ENCODE peak calls at places on chromosomes 6 and 20, in eight cellular contexts. One of them, this sample, is unnamed.

GRCh38 chr6:96465321-96465903 is 56.2 kb upstream of the UFL1 start:
- DNase-seq in psoas muscle: no peak
- DNase-seq in breast epithelium: no peak
- DNase-seq in prostate gland: no peak
- DNase-seq in DND-41: no peak
- DNase-seq in cardiac muscle cell: no peak
- DNase-seq in osteoblast: no peak
- DNase-seq in ascending aorta: no peak
- DNase-seq in this sample: no peak

GRCh38 chr6:24719125-24719931 is at the start of gene C6orf62:
- DNase-seq in psoas muscle: peak; percentile 58
- DNase-seq in breast epithelium: no peak
- DNase-seq in prostate gland: no peak
- DNase-seq in DND-41: peak; percentile 43
- DNase-seq in cardiac muscle cell: peak; percentile 36
- DNase-seq in osteoblast: peak; percentile 68
- DNase-seq in ascending aorta: no peak
- DNase-seq in this sample: no peak

GRCh38 chr6:25968769-25969168 is 6.2 kb downstream of the TRIM38 start:
- DNase-seq in psoas muscle: no peak
- DNase-seq in breast epithelium: no peak
- DNase-seq in prostate gland: no peak
- DNase-seq in DND-41: no peak
- DNase-seq in cardiac muscle cell: no peak
- DNase-seq in osteoblast: no peak
- DNase-seq in ascending aorta: no peak
- DNase-seq in this sample: no peak

GRCh38 chr6:158487495-158487894 is 72.4 kb upstream of the TMEM181 start:
- DNase-seq in psoas muscle: no peak
- DNase-seq in breast epithelium: no peak
- DNase-seq in prostate gland: no peak
- DNase-seq in DND-41: no peak
- DNase-seq in cardiac muscle cell: no peak
- DNase-seq in osteoblast: no peak
- DNase-seq in ascending aorta: no peak
- DNase-seq in this sample: no peak

GRCh38 chr6:470051-470900 is 78.7 kb downstream of the IRF4 start:
- DNase-seq in psoas muscle: no peak
- DNase-seq in breast epithelium: no peak
- DNase-seq in prostate gland: no peak
- DNase-seq in DND-41: no peak
- DNase-seq in cardiac muscle cell: no peak
- DNase-seq in osteoblast: no peak
- DNase-seq in ascending aorta: no peak
- DNase-seq in this sample: no peak

GRCh38 chr20:46156065-46156464 is 38.0 kb downstream of the CD40 start:
- DNase-seq in psoas muscle: no peak
- DNase-seq in breast epithelium: no peak
- DNase-seq in prostate gland: no peak
- DNase-seq in DND-41: no peak
- DNase-seq in cardiac muscle cell: no peak
- DNase-seq in osteoblast: no peak
- DNase-seq in ascending aorta: no peak
- DNase-seq in this sample: no peak

GRCh38 chr6:67047996-67048395 is 1341.0 kb upstream of the EYS start:
- DNase-seq in psoas muscle: no peak
- DNase-seq in breast epithelium: no peak
- DNase-seq in prostate gland: no peak
- DNase-seq in DND-41: no peak
- DNase-seq in cardiac muscle cell: no peak
- DNase-seq in osteoblast: no peak
- DNase-seq in ascending aorta: no peak
- DNase-seq in this sample: no peak

GRCh38 chr20:33751775-33752174 is 20.0 kb downstream of the ZNF341 start:
- DNase-seq in psoas muscle: no peak
- DNase-seq in breast epithelium: no peak
- DNase-seq in prostate gland: no peak
- DNase-seq in DND-41: no peak
- DNase-seq in cardiac muscle cell: no peak
- DNase-seq in osteoblast: no peak
- DNase-seq in ascending aorta: no peak
- DNase-seq in this sample: no peak

GRCh38 chr6:140043357-140043756 is 668.9 kb upstream of the CITED2 start:
- DNase-seq in psoas muscle: no peak
- DNase-seq in breast epithelium: no peak
- DNase-seq in prostate gland: no peak
- DNase-seq in DND-41: no peak
- DNase-seq in cardiac muscle cell: no peak
- DNase-seq in osteoblast: peak; percentile 18
- DNase-seq in ascending aorta: no peak
- DNase-seq in this sample: no peak

GRCh38 chr6:137099689-137100398 is 55.1 kb upstream of the IL20RA start:
- DNase-seq in psoas muscle: no peak
- DNase-seq in breast epithelium: no peak
- DNase-seq in prostate gland: no peak
- DNase-seq in DND-41: no peak
- DNase-seq in cardiac muscle cell: no peak
- DNase-seq in osteoblast: no peak
- DNase-seq in ascending aorta: no peak
- DNase-seq in this sample: no peak

GRCh38 chr6:45500924-45501816 is 123.4 kb upstream of the SUPT3H start:
- DNase-seq in psoas muscle: no peak
- DNase-seq in breast epithelium: no peak
- DNase-seq in prostate gland: no peak
- DNase-seq in DND-41: no peak
- DNase-seq in cardiac muscle cell: no peak
- DNase-seq in osteoblast: no peak
- DNase-seq in ascending aorta: no peak
- DNase-seq in this sample: no peak

GRCh38 chr6:135230702-135231468 is 49.8 kb downstream of the MYB start:
- DNase-seq in psoas muscle: no peak
- DNase-seq in breast epithelium: no peak
- DNase-seq in prostate gland: no peak
- DNase-seq in DND-41: no peak
- DNase-seq in cardiac muscle cell: no peak
- DNase-seq in osteoblast: no peak
- DNase-seq in ascending aorta: no peak
- DNase-seq in this sample: no peak

GRCh38 chr6:135182120-135182992 is 1.2 kb downstream of the MYB start:
- DNase-seq in psoas muscle: peak; percentile 56
- DNase-seq in breast epithelium: no peak
- DNase-seq in prostate gland: no peak
- DNase-seq in DND-41: peak; percentile 65
- DNase-seq in cardiac muscle cell: peak; percentile 28
- DNase-seq in osteoblast: peak; percentile 81
- DNase-seq in ascending aorta: no peak
- DNase-seq in this sample: peak; percentile 75

GRCh38 chr20:16661738-16662137 is 68.1 kb upstream of the SNRPB2 start:
- DNase-seq in psoas muscle: peak; percentile 74
- DNase-seq in breast epithelium: peak; percentile 64
- DNase-seq in prostate gland: no peak
- DNase-seq in DND-41: no peak
- DNase-seq in cardiac muscle cell: no peak
- DNase-seq in osteoblast: no peak
- DNase-seq in ascending aorta: no peak
- DNase-seq in this sample: no peak

GRCh38 chr6:72968704-72969103 is 256.6 kb downstream of the KHDC1L start:
- DNase-seq in psoas muscle: no peak
- DNase-seq in breast epithelium: no peak
- DNase-seq in prostate gland: no peak
- DNase-seq in DND-41: no peak
- DNase-seq in cardiac muscle cell: no peak
- DNase-seq in osteoblast: no peak
- DNase-seq in ascending aorta: no peak
- DNase-seq in this sample: no peak

GRCh38 chr6:41894366-41895299 is 542 bp downstream of the USP49 start:
- DNase-seq in psoas muscle: no peak
- DNase-seq in breast epithelium: no peak
- DNase-seq in prostate gland: no peak
- DNase-seq in DND-41: peak; percentile 36
- DNase-seq in cardiac muscle cell: peak; percentile 25
- DNase-seq in osteoblast: peak; percentile 53
- DNase-seq in ascending aorta: no peak
- DNase-seq in this sample: no peak

GRCh38 chr6:3398165-3398562 is 58.7 kb downstream of the SLC22A23 start:
- DNase-seq in psoas muscle: no peak
- DNase-seq in breast epithelium: no peak
- DNase-seq in prostate gland: no peak
- DNase-seq in DND-41: no peak
- DNase-seq in cardiac muscle cell: no peak
- DNase-seq in osteoblast: no peak
- DNase-seq in ascending aorta: no peak
- DNase-seq in this sample: no peak

GRCh38 chr6:111604259-111605099 is 1.2 kb downstream of the TRAF3IP2 start:
- DNase-seq in psoas muscle: peak; percentile 91
- DNase-seq in breast epithelium: peak; percentile 47
- DNase-seq in prostate gland: peak; percentile 34
- DNase-seq in DND-41: no peak
- DNase-seq in cardiac muscle cell: peak; percentile 45
- DNase-seq in osteoblast: peak; percentile 78
- DNase-seq in ascending aorta: peak; percentile 92
- DNase-seq in this sample: no peak

GRCh38 chr6:13710552-13711383 is 867 bp downstream of the RANBP9 start:
- DNase-seq in psoas muscle: peak; percentile 69
- DNase-seq in breast epithelium: peak; percentile 24
- DNase-seq in prostate gland: peak; percentile 19
- DNase-seq in DND-41: peak; percentile 42
- DNase-seq in cardiac muscle cell: peak; percentile 73
- DNase-seq in osteoblast: peak; percentile 82
- DNase-seq in ascending aorta: peak; percentile 68
- DNase-seq in this sample: peak; percentile 83

GRCh38 chr6:39948156-39948850 is 14.0 kb upstream of the MOCS1 start:
- DNase-seq in psoas muscle: no peak
- DNase-seq in breast epithelium: no peak
- DNase-seq in prostate gland: no peak
- DNase-seq in DND-41: no peak
- DNase-seq in cardiac muscle cell: no peak
- DNase-seq in osteoblast: no peak
- DNase-seq in ascending aorta: no peak
- DNase-seq in this sample: no peak

GRCh38 chr6:113894712-113895674 is 37.8 kb downstream of the MARCKS start:
- DNase-seq in psoas muscle: no peak
- DNase-seq in breast epithelium: no peak
- DNase-seq in prostate gland: no peak
- DNase-seq in DND-41: no peak
- DNase-seq in cardiac muscle cell: no peak
- DNase-seq in osteoblast: no peak
- DNase-seq in ascending aorta: no peak
- DNase-seq in this sample: no peak

GRCh38 chr6:119346450-119346849 is 3.1 kb downstream of the MAN1A1 start:
- DNase-seq in psoas muscle: no peak
- DNase-seq in breast epithelium: no peak
- DNase-seq in prostate gland: no peak
- DNase-seq in DND-41: no peak
- DNase-seq in cardiac muscle cell: no peak
- DNase-seq in osteoblast: no peak
- DNase-seq in ascending aorta: no peak
- DNase-seq in this sample: no peak

GRCh38 chr6:6224933-6225486 is 95.5 kb downstream of the F13A1 start:
- DNase-seq in psoas muscle: no peak
- DNase-seq in breast epithelium: no peak
- DNase-seq in prostate gland: no peak
- DNase-seq in DND-41: no peak
- DNase-seq in cardiac muscle cell: no peak
- DNase-seq in osteoblast: no peak
- DNase-seq in ascending aorta: no peak
- DNase-seq in this sample: no peak

GRCh38 chr20:53888951-53889350 is 181.4 kb downstream of the BCAS1 start:
- DNase-seq in psoas muscle: no peak
- DNase-seq in breast epithelium: no peak
- DNase-seq in prostate gland: no peak
- DNase-seq in DND-41: no peak
- DNase-seq in cardiac muscle cell: no peak
- DNase-seq in osteoblast: no peak
- DNase-seq in ascending aorta: no peak
- DNase-seq in this sample: no peak

GRCh38 chr20:25539742-25540201 is 45.6 kb downstream of the NINL start:
- DNase-seq in psoas muscle: no peak
- DNase-seq in breast epithelium: no peak
- DNase-seq in prostate gland: no peak
- DNase-seq in DND-41: no peak
- DNase-seq in cardiac muscle cell: no peak
- DNase-seq in osteoblast: no peak
- DNase-seq in ascending aorta: no peak
- DNase-seq in this sample: no peak
- H3K4me3 ChIP-seq in psoas muscle: peak overlapping the region; percentile 62
- H3K4me3 ChIP-seq in breast epithelium: peak overlapping the region; percentile 61
- H3K4me3 ChIP-seq in prostate gland: peak overlapping the region; percentile 21
- H3K4me3 ChIP-seq in DND-41: no peak overlapping the region
- H3K4me3 ChIP-seq in cardiac muscle cell: no peak overlapping the region
- H3K4me3 ChIP-seq in osteoblast: peak overlapping the region; percentile 68
- H3K4me3 ChIP-seq in ascending aorta: peak overlapping the region; percentile 63
- H3K4me3 ChIP-seq in this sample: peak overlapping the region; percentile 38

DNA sequence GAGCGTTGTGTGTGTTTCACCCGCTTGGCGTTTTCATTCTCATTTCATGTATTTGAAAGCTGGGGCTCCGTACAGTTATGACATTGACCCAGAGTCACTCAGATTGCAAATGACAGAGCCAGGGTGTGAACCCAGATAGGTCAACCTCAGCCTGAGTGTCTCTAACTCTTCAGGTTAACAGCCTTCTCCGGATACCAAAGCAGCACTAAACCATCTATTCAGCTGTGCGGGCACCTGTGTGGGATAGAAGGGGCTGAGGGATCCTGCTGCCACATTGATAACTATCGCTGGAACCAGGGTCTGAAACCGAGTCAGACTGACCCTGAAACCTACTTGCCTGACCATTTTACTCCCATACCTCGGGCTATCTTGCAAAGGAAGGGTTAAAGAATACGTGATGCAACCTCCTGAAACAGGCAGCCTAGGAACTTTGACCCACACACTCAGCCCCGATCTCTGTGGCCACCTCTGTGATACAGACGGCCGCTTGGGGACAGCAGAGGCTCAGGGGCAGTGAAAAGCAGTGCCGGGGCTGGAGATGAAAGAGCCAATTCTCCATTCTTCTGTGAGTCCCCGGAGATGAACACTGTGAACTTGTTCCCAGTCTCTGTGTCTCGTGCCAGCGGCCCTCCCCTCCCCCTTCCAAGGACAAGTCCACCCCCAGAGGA is 233.5 kb upstream of the QKI start:
- DNase-seq in psoas muscle: peak; percentile 90
- DNase-seq in breast epithelium: peak; percentile 32
- DNase-seq in prostate gland: peak; percentile 12
- DNase-seq in DND-41: no peak
- DNase-seq in cardiac muscle cell: peak; percentile 89
- DNase-seq in osteoblast: peak; percentile 79
- DNase-seq in ascending aorta: peak; percentile 79
- DNase-seq in this sample: peak; percentile 87
- TF ChIP-seq CTCF in psoas muscle: peak; percentile 89
- TF ChIP-seq CTCF in breast epithelium: no peak
- TF ChIP-seq CTCF in prostate gland: peak; percentile 16
- TF ChIP-seq CTCF in DND-41: no peak
- TF ChIP-seq CTCF in cardiac muscle cell: peak; percentile 81
- TF ChIP-seq CTCF in osteoblast: peak; percentile 69
- TF ChIP-seq CTCF in ascending aorta: peak; percentile 46
- TF ChIP-seq CTCF in this sample: peak; percentile 81

GRCh38 chr20:49692941-49693340 is 20.7 kb downstream of the B4GALT5 start:
- DNase-seq in psoas muscle: no peak
- DNase-seq in breast epithelium: no peak
- DNase-seq in prostate gland: no peak
- DNase-seq in DND-41: no peak
- DNase-seq in cardiac muscle cell: no peak
- DNase-seq in osteoblast: no peak
- DNase-seq in ascending aorta: no peak
- DNase-seq in this sample: no peak
- H3K27ac ChIP-seq in psoas muscle: peak overlapping the region; percentile 56
- H3K27ac ChIP-seq in breast epithelium: no peak overlapping the region
- H3K27ac ChIP-seq in prostate gland: no peak overlapping the region
- H3K27ac ChIP-seq in DND-41: no peak overlapping the region
- H3K27ac ChIP-seq in cardiac muscle cell: no peak overlapping the region
- H3K27ac ChIP-seq in osteoblast: no peak overlapping the region
- H3K27ac ChIP-seq in ascending aorta: no peak overlapping the region
- H3K27ac ChIP-seq in this sample: no peak overlapping the region

GRCh38 chr6:159979136-159979874 is 10.4 kb downstream of the IGF2R start:
- DNase-seq in psoas muscle: peak; percentile 82
- DNase-seq in breast epithelium: no peak
- DNase-seq in prostate gland: no peak
- DNase-seq in DND-41: peak; percentile 91
- DNase-seq in cardiac muscle cell: peak; percentile 42
- DNase-seq in osteoblast: no peak
- DNase-seq in ascending aorta: peak; percentile 80
- DNase-seq in this sample: no peak
- H3K4me3 ChIP-seq in psoas muscle: peak overlapping the region; percentile 33
- H3K4me3 ChIP-seq in breast epithelium: peak overlapping the region; percentile 19
- H3K4me3 ChIP-seq in prostate gland: no peak overlapping the region
- H3K4me3 ChIP-seq in DND-41: no peak overlapping the region
- H3K4me3 ChIP-seq in cardiac muscle cell: no peak overlapping the region
- H3K4me3 ChIP-seq in osteoblast: no peak overlapping the region
- H3K4me3 ChIP-seq in ascending aorta: peak overlapping the region; percentile 7
- H3K4me3 ChIP-seq in this sample: no peak overlapping the region

This sample was measured in upper lobe of right lung.